ENCODE peak calls at places on chromosome 19, in nine cellular contexts. S is fibroblast of the aortic adventitia, P is coronary artery, G is heart left ventricle, X is AG09309, E is mucosa of descending colon, I is transverse colon, T is endothelial cell of umbilical vein, C is adrenal gland. J is an unnamed sample.

GRCh38 chr19:17326595-17326966 is 8.1 kb downstream of the ANO8 start:
- DNase-seq in S (no peak), P (no peak), G (no peak), X (no peak), E (no peak), I (no peak), T (no peak), C (no peak), J (no peak)

GRCh38 chr19:5470264-5470671 is 15.1 kb downstream of the ZNRF4 start:
- DNase-seq in S (no peak), P (no peak), G (no peak), X (no peak), E (no peak), I (peak; percentile 48), T (no peak), C (no peak), J (no peak)

GRCh38 chr19:38778733-38779132 is 5.4 kb upstream of the LGALS7 start:
- DNase-seq in S (no peak), P (no peak), G (no peak), X (no peak), E (no peak), I (no peak), T (no peak), C (no peak), J (no peak)

GRCh38 chr19:30357580-30357954 is 14.6 kb upstream of the ZNF536 start:
- DNase-seq in S (no peak), P (no peak), G (no peak), X (no peak), E (no peak), I (no peak), T (no peak), C (no peak), J (no peak)

GRCh38 chr19:46955114-46955812 is 64.4 kb upstream of the NPAS1 start:
- DNase-seq in S (peak; percentile 57), P (no peak), G (no peak), X (no peak), E (no peak), I (no peak), T (peak; percentile 75), C (no peak), J (no peak)

GRCh38 chr19:50837300-50837699 is 3.9 kb upstream of the KLK15 start:
- DNase-seq in S (no peak), P (no peak), G (no peak), X (no peak), E (no peak), I (peak; percentile 49), T (no peak), C (no peak), J (no peak)

GRCh38 chr19:45224645-45225044 is 20.6 kb downstream of the EXOC3L2 start:
- DNase-seq in S (no peak), P (no peak), G (no peak), X (no peak), E (no peak), I (no peak), T (no peak), C (no peak), J (no peak)

GRCh38 chr19:35307990-35308389 is 16.0 kb downstream of the MAG start:
- DNase-seq in S (no peak), P (no peak), G (no peak), X (no peak), E (no peak), I (no peak), T (no peak), C (no peak), J (no peak)

GRCh38 chr19:41937525-41937924 is 9.3 kb upstream of the ERFL start:
- DNase-seq in S (no peak), P (no peak), G (no peak), X (no peak), E (peak; percentile 33), I (no peak), T (no peak), C (no peak), J (no peak)

GRCh38 chr19:16381756-16382401 is 57.3 kb downstream of the KLF2 start:
- DNase-seq in S (peak; percentile 97), P (peak; percentile 99), G (peak; percentile 85), X (peak; percentile 52), E (peak; percentile 56), I (peak; percentile 45), T (no peak), C (peak; percentile 83), J (peak; percentile 97)

GRCh38 chr19:5403968-5404640 is 51.1 kb upstream of the ZNRF4 start:
- DNase-seq in S (peak; percentile 89), P (no peak), G (peak; percentile 75), X (peak; percentile 46), E (peak; percentile 58), I (peak; percentile 67), T (peak; percentile 60), C (peak; percentile 77), J (peak; percentile 94)

GRCh38 chr19:58559275-58560006 is 1.0 kb upstream of the UBE2M start:
- DNase-seq in S (peak; percentile 90), P (peak; percentile 95), G (peak; percentile 93), X (peak; percentile 74), E (peak; percentile 95), I (peak; percentile 92), T (peak; percentile 85), C (peak; percentile 97), J (peak; percentile 96)

GRCh38 chr19:32168606-32169005 is 176.8 kb upstream of the ZNF507 start:
- DNase-seq in S (no peak), P (peak; percentile 5), G (no peak), X (no peak), E (no peak), I (no peak), T (no peak), C (no peak), J (no peak)

GRCh38 chr19:3670796-3671679 is 29.2 kb downstream of the PIP5K1C start:
- DNase-seq in S (peak; percentile 85), P (peak; percentile 94), G (peak; percentile 91), X (no peak), E (no peak), I (peak; percentile 68), T (peak; percentile 84), C (peak; percentile 84), J (peak; percentile 95)

GRCh38 chr19:3801412-3802096 is 15.4 kb upstream of the MATK start:
- DNase-seq in S (peak; percentile 2), P (no peak), G (peak; percentile 74), X (no peak), E (peak; percentile 77), I (peak; percentile 37), T (no peak), C (peak; percentile 58), J (peak; percentile 77)

DNA sequence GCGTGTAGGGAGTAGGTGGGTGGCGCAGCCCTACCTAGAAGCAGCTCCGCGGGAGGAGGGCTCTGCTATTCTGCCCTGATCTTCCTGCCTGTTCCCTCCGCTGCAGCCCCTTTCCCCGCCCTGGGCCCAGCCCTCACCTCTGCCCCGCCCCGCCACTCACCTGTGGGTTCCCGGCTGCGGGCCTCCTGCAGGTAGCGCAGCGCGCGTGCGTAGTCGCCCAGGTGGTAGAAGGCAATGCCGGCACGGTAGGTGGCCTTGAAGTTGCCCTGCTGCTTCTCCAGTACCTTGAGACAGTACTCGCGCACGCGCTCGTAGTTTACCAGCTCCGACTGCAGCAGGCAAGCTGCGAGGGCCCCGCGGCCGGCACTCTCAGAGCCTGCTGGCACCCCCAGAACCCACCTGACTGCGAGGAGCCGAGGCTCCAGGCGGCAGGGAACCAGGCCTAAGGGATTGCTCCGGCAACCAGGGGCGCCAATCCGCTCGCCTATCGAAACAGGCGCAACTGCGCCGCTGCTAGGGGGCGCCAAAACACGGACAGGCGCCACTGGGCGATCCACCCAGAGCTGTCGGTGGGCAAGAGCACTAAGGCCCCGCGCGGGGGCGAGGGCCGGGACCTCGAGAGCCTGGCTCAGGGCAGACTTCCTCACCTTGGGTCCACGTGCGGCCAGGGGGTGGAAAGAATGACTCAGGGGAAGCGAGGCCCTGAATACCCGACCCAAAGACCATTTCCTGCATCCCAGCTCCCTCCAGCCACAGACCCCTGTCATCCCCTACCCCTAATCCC is 965 bp downstream of the TTC9B start:
- DNase-seq in S (no peak), P (no peak), G (no peak), X (no peak), E (peak; percentile 72), I (peak; percentile 71), T (no peak), C (no peak), J (peak; percentile 63)
- H3K4me3 ChIP-seq in S (no peak overlapping the region), P (no peak overlapping the region), G (no peak overlapping the region), X (no peak overlapping the region), E (no peak overlapping the region), I (peak overlapping the region; percentile 28), T (no peak overlapping the region), C (no peak overlapping the region), J (no peak overlapping the region)

GRCh38 chr19:55549500-55550320 is 4.4 kb upstream of the SBK3 start:
- DNase-seq in S (peak; percentile 90), P (no peak), G (no peak), X (peak; percentile 81), E (no peak), I (peak; percentile 19), T (peak; percentile 86), C (no peak), J (no peak)

GRCh38 chr19:55553217-55554182 is 8.2 kb upstream of the SBK3 start:
- DNase-seq in S (no peak), P (no peak), G (no peak), X (no peak), E (no peak), I (no peak), T (no peak), C (no peak), J (peak; percentile 4)

GRCh38 chr19:55552206-55552605 is 6.9 kb upstream of the SBK3 start:
- DNase-seq in S (no peak), P (no peak), G (no peak), X (no peak), E (no peak), I (no peak), T (no peak), C (no peak), J (no peak)

GRCh38 chr19:55552620-55553019 is 7.3 kb upstream of the SBK3 start:
- DNase-seq in S (peak; percentile 77), P (no peak), G (no peak), X (peak; percentile 82), E (no peak), I (no peak), T (no peak), C (no peak), J (no peak)

GRCh38 chr19:55550321-55550650 is 4.9 kb upstream of the SBK3 start:
- DNase-seq in S (no peak), P (no peak), G (no peak), X (no peak), E (no peak), I (no peak), T (no peak), C (no peak), J (no peak)
- H3K4me3 ChIP-seq in S (no peak overlapping the region), P (no peak overlapping the region), G (no peak overlapping the region), X (no peak overlapping the region), E (no peak overlapping the region), I (no peak overlapping the region), T (peak overlapping the region; percentile 26), C (no peak overlapping the region), J (no peak overlapping the region)

DNA sequence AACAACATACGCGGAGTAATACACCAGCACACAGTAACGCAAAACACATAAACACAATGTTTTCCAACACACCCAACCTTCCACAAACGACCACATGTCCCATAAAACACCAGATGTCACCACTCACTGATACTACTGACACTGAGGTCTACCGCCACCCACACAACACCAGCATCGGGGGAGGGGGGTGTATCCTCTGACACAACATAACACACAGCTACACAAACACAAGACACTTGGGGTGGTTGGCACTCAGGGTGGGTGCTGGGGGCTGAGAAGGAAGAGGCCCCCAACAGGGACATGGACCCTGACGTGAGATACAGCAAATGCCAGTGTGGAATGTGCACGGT is 1.5 kb upstream of the KCNN4 start:
- DNase-seq in S (no peak), P (no peak), G (no peak), X (no peak), E (no peak), I (no peak), T (no peak), C (no peak), J (no peak)
- H3K4me3 ChIP-seq in S (no peak overlapping the region), P (no peak overlapping the region), G (no peak overlapping the region), X (no peak overlapping the region), E (no peak overlapping the region), I (no peak overlapping the region), T (no peak overlapping the region), C (no peak overlapping the region), J (no peak overlapping the region)

GRCh38 chr19:7349231-7349591 is 474 bp downstream of the ARHGEF18 start:
- DNase-seq in S (no peak), P (no peak), G (no peak), X (no peak), E (no peak), I (no peak), T (no peak), C (no peak), J (no peak)
- H3K4me3 ChIP-seq in S (no peak overlapping the region), P (no peak overlapping the region), G (no peak overlapping the region), X (no peak overlapping the region), E (no peak overlapping the region), I (peak overlapping the region; percentile 28), T (no peak overlapping the region), C (no peak overlapping the region), J (no peak overlapping the region)